ENCODE peak calls at places on chromosomes 7 and 10, in six cellular contexts. One of them, this sample, is unnamed.
A peak's percentile ranks its signal among the peaks of the same experiment; 100 is the strongest.

GRCh38 chr10:44628921-44629320 is 244.0 kb upstream of the CXCL12 start:
- DNase-seq in adrenal gland: no peak
- DNase-seq in lower lobe of right lung: no peak
- DNase-seq in neural progenitor cell: no peak
- DNase-seq in GM23338: peak; percentile 13
- DNase-seq in thoracic aorta: no peak
- DNase-seq in this sample: peak; percentile 67

GRCh38 chr10:112960151-112960681 is 10.2 kb downstream of the TCF7L2 start:
- DNase-seq in lower lobe of right lung: no peak
- DNase-seq in adrenal gland: no peak
- DNase-seq in GM23338: no peak
- DNase-seq in thoracic aorta: no peak
- DNase-seq in neural progenitor cell: no peak
- DNase-seq in this sample: no peak

GRCh38 chr10:15898046-15898445 is 37.7 kb upstream of the MINDY3 start:
- DNase-seq in neural progenitor cell: no peak
- DNase-seq in lower lobe of right lung: no peak
- DNase-seq in GM23338: peak; percentile 53
- DNase-seq in thoracic aorta: no peak
- DNase-seq in adrenal gland: no peak
- DNase-seq in this sample: peak; percentile 35

GRCh38 chr7:43869898-43870240 is 552 bp upstream of the MRPS24 start:
- DNase-seq in adrenal gland: peak; percentile 76
- DNase-seq in GM23338: peak; percentile 16
- DNase-seq in thoracic aorta: no peak
- DNase-seq in lower lobe of right lung: no peak
- DNase-seq in neural progenitor cell: no peak
- DNase-seq in this sample: peak; percentile 92

GRCh38 chr7:2819161-2819953 is 24.8 kb downstream of the GNA12 start:
- DNase-seq in adrenal gland: peak; percentile 44
- DNase-seq in GM23338: no peak
- DNase-seq in lower lobe of right lung: no peak
- DNase-seq in neural progenitor cell: no peak
- DNase-seq in thoracic aorta: no peak
- DNase-seq in this sample: no peak

GRCh38 chr7:80133361-80134104 is 1.1 kb upstream of the GNAI1 start:
- DNase-seq in lower lobe of right lung: no peak
- DNase-seq in adrenal gland: no peak
- DNase-seq in thoracic aorta: no peak
- DNase-seq in GM23338: peak; percentile 27
- DNase-seq in neural progenitor cell: peak; percentile 33
- DNase-seq in this sample: peak; percentile 96

GRCh38 chr7:137880432-137880831 is 33.7 kb upstream of the DGKI start:
- DNase-seq in GM23338: no peak
- DNase-seq in thoracic aorta: no peak
- DNase-seq in neural progenitor cell: no peak
- DNase-seq in lower lobe of right lung: no peak
- DNase-seq in adrenal gland: no peak
- DNase-seq in this sample: peak; percentile 94

GRCh38 chr10:72855790-72856189 is 37.7 kb upstream of the OIT3 start:
- DNase-seq in adrenal gland: no peak
- DNase-seq in lower lobe of right lung: no peak
- DNase-seq in GM23338: no peak
- DNase-seq in thoracic aorta: no peak
- DNase-seq in neural progenitor cell: no peak
- DNase-seq in this sample: peak; percentile 25

GRCh38 chr7:44981035-44981706 is 2.4 kb upstream of the MYO1G start:
- DNase-seq in neural progenitor cell: no peak
- DNase-seq in thoracic aorta: no peak
- DNase-seq in adrenal gland: no peak
- DNase-seq in lower lobe of right lung: no peak
- DNase-seq in GM23338: peak; percentile 36
- DNase-seq in this sample: peak; percentile 37

GRCh38 chr10:11009471-11010308 is 8.0 kb upstream of the CELF2 start:
- DNase-seq in neural progenitor cell: no peak
- DNase-seq in thoracic aorta: no peak
- DNase-seq in lower lobe of right lung: no peak
- DNase-seq in GM23338: no peak
- DNase-seq in adrenal gland: no peak
- DNase-seq in this sample: peak; percentile 54

GRCh38 chr10:74419491-74420466 is 268.8 kb downstream of the ADK start:
- DNase-seq in thoracic aorta: no peak
- DNase-seq in GM23338: peak; percentile 60
- DNase-seq in lower lobe of right lung: no peak
- DNase-seq in adrenal gland: no peak
- DNase-seq in neural progenitor cell: peak; percentile 68
- DNase-seq in this sample: peak; percentile 32

GRCh38 chr7:69295971-69296370 is 302.3 kb upstream of the AUTS2 start:
- DNase-seq in lower lobe of right lung: no peak
- DNase-seq in GM23338: no peak
- DNase-seq in neural progenitor cell: no peak
- DNase-seq in adrenal gland: no peak
- DNase-seq in thoracic aorta: no peak
- DNase-seq in this sample: no peak

GRCh38 chr10:33109788-33110469 is 151.9 kb upstream of the ITGB1 start:
- DNase-seq in neural progenitor cell: no peak
- DNase-seq in thoracic aorta: no peak
- DNase-seq in GM23338: no peak
- DNase-seq in lower lobe of right lung: no peak
- DNase-seq in adrenal gland: no peak
- DNase-seq in this sample: no peak

GRCh38 chr7:22841954-22842353 is 19.3 kb upstream of the TOMM7 start:
- DNase-seq in neural progenitor cell: peak; percentile 11
- DNase-seq in adrenal gland: no peak
- DNase-seq in lower lobe of right lung: no peak
- DNase-seq in GM23338: peak; percentile 40
- DNase-seq in thoracic aorta: no peak
- DNase-seq in this sample: no peak

GRCh38 chr7:102472126-102473041 is 6.3 kb downstream of the POLR2J start:
- DNase-seq in neural progenitor cell: no peak
- DNase-seq in adrenal gland: peak; percentile 51
- DNase-seq in lower lobe of right lung: no peak
- DNase-seq in GM23338: no peak
- DNase-seq in thoracic aorta: no peak
- DNase-seq in this sample: no peak

GRCh38 chr7:95324396-95324795 is at the start of gene PON1:
- DNase-seq in lower lobe of right lung: no peak
- DNase-seq in adrenal gland: no peak
- DNase-seq in GM23338: peak; percentile 69
- DNase-seq in thoracic aorta: no peak
- DNase-seq in neural progenitor cell: peak; percentile 70
- DNase-seq in this sample: no peak

GRCh38 chr10:34183397-34183796 is 631.7 kb downstream of the PARD3 start:
- DNase-seq in GM23338: peak; percentile 69
- DNase-seq in thoracic aorta: no peak
- DNase-seq in lower lobe of right lung: no peak
- DNase-seq in neural progenitor cell: no peak
- DNase-seq in adrenal gland: no peak
- DNase-seq in this sample: no peak

GRCh38 chr7:52260046-52260665 is 775.3 kb upstream of the POM121L12 start:
- DNase-seq in adrenal gland: no peak
- DNase-seq in GM23338: peak; percentile 85
- DNase-seq in thoracic aorta: no peak
- DNase-seq in lower lobe of right lung: no peak
- DNase-seq in neural progenitor cell: peak; percentile 72
- DNase-seq in this sample: no peak

GRCh38 chr7:28847681-28848080 is 110.4 kb downstream of the TRIL start:
- DNase-seq in lower lobe of right lung: no peak
- DNase-seq in GM23338: no peak
- DNase-seq in adrenal gland: no peak
- DNase-seq in neural progenitor cell: no peak
- DNase-seq in thoracic aorta: no peak
- DNase-seq in this sample: no peak

GRCh38 chr7:590731-591551 is 71.3 kb upstream of the PDGFA start:
- DNase-seq in thoracic aorta: no peak
- DNase-seq in neural progenitor cell: no peak
- DNase-seq in GM23338: no peak
- DNase-seq in lower lobe of right lung: peak; percentile 44
- DNase-seq in adrenal gland: no peak
- DNase-seq in this sample: peak; percentile 14

DNA sequence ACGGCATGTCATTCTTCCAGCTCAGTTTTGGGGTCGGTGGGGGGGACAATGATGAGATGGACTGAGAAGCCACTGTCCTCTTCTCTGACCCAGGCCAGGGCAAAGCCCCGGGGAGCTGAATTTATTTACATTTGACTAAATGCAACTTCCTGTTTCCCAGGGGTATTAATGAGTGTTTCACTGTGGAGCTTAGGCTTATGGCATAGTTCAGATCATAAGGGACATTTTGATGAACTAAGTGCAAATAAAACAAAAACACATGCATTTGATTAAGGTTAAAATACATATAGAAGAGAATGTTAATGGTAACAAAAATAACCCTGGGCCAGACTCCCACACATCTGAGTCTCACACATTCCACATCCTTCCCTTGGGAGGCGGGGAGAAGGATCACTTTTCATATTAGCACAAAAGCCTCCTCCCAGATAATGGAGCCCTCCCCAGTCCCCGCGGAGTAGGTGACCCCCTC is 320.6 kb downstream of the FRMD4A start:
- DNase-seq in GM23338: peak; percentile 38
- DNase-seq in neural progenitor cell: peak; percentile 27
- DNase-seq in lower lobe of right lung: no peak
- DNase-seq in thoracic aorta: no peak
- DNase-seq in adrenal gland: no peak
- DNase-seq in this sample: peak; percentile 15
- H3K4me3 ChIP-seq in GM23338: no peak overlapping the region
- H3K4me3 ChIP-seq in neural progenitor cell: no peak overlapping the region
- H3K4me3 ChIP-seq in lower lobe of right lung: peak overlapping the region; percentile 40
- H3K4me3 ChIP-seq in thoracic aorta: peak overlapping the region; percentile 68
- H3K4me3 ChIP-seq in adrenal gland: no peak overlapping the region
- H3K4me3 ChIP-seq in this sample: peak overlapping the region; percentile 25

GRCh38 chr10:5343092-5343491 is 21.7 kb upstream of the UCN3 start:
- DNase-seq in adrenal gland: no peak
- DNase-seq in lower lobe of right lung: no peak
- DNase-seq in GM23338: no peak
- DNase-seq in neural progenitor cell: no peak
- DNase-seq in thoracic aorta: no peak
- DNase-seq in this sample: no peak

GRCh38 chr10:5346881-5347280 is 17.9 kb upstream of the UCN3 start:
- DNase-seq in thoracic aorta: no peak
- DNase-seq in neural progenitor cell: no peak
- DNase-seq in adrenal gland: no peak
- DNase-seq in GM23338: no peak
- DNase-seq in lower lobe of right lung: no peak
- DNase-seq in this sample: no peak

GRCh38 chr10:5343979-5344378 is 20.8 kb upstream of the UCN3 start:
- DNase-seq in lower lobe of right lung: no peak
- DNase-seq in GM23338: no peak
- DNase-seq in adrenal gland: no peak
- DNase-seq in neural progenitor cell: no peak
- DNase-seq in thoracic aorta: no peak
- DNase-seq in this sample: no peak

GRCh38 chr10:5344746-5345145 is 20.0 kb upstream of the UCN3 start:
- DNase-seq in adrenal gland: no peak
- DNase-seq in neural progenitor cell: no peak
- DNase-seq in lower lobe of right lung: no peak
- DNase-seq in GM23338: no peak
- DNase-seq in thoracic aorta: no peak
- DNase-seq in this sample: no peak

GRCh38 chr10:5343561-5343960 is 21.2 kb upstream of the UCN3 start:
- DNase-seq in thoracic aorta: no peak
- DNase-seq in neural progenitor cell: no peak
- DNase-seq in lower lobe of right lung: no peak
- DNase-seq in GM23338: no peak
- DNase-seq in adrenal gland: no peak
- DNase-seq in this sample: no peak
- TF ChIP-seq CTCF in thoracic aorta: no peak
- TF ChIP-seq CTCF in neural progenitor cell: no peak
- TF ChIP-seq CTCF in lower lobe of right lung: no peak
- TF ChIP-seq CTCF in GM23338: peak; percentile 19
- TF ChIP-seq CTCF in adrenal gland: no peak
- TF ChIP-seq CTCF in this sample: no peak

DNA sequence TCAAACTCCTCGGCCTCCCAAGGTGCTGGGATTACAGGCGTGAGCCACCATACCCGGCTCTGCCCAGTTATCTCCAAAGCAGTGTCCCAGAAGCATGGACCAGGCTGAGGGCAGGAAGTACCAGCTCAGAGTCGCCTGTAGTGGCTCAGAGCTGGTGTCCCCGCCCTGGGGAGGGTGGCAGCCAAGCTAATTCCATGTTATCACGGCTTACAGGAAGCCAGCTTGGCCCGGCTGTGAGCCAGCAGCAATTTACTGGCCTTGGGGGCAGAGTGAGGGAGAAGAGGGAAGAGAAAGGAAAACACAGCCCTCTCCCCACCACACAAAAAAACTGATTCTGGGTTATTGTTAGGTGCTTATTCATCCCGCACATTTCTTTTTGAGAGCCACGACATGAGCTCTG is 88.1 kb downstream of the HIP1 start:
- DNase-seq in lower lobe of right lung: peak; percentile 56
- DNase-seq in adrenal gland: peak; percentile 84
- DNase-seq in neural progenitor cell: peak; percentile 33
- DNase-seq in thoracic aorta: peak; percentile 33
- DNase-seq in GM23338: no peak
- DNase-seq in this sample: no peak
- H3K4me3 ChIP-seq in lower lobe of right lung: no peak overlapping the region
- H3K4me3 ChIP-seq in adrenal gland: no peak overlapping the region
- H3K4me3 ChIP-seq in neural progenitor cell: no peak overlapping the region
- H3K4me3 ChIP-seq in thoracic aorta: peak overlapping the region; percentile 15
- H3K4me3 ChIP-seq in GM23338: no peak overlapping the region
- H3K4me3 ChIP-seq in this sample: no peak overlapping the region

GRCh38 chr7:132004528-132004927 is 448.1 kb upstream of the PODXL start:
- DNase-seq in adrenal gland: peak; percentile 84
- DNase-seq in thoracic aorta: no peak
- DNase-seq in lower lobe of right lung: no peak
- DNase-seq in GM23338: peak; percentile 9
- DNase-seq in neural progenitor cell: no peak
- DNase-seq in this sample: peak; percentile 10
- TF ChIP-seq CTCF in adrenal gland: no peak
- TF ChIP-seq CTCF in thoracic aorta: no peak
- TF ChIP-seq CTCF in lower lobe of right lung: no peak
- TF ChIP-seq CTCF in GM23338: peak; percentile 45
- TF ChIP-seq CTCF in neural progenitor cell: peak; percentile 10
- TF ChIP-seq CTCF in this sample: peak; percentile 19

This sample was measured in epithelial cell of esophagus.